ENCODE peak calls at places on chromosomes 16 and 17, in seven cellular contexts. One of them, this sample, is unnamed.

GRCh38 chr17:74924250-74924948 is at the start of gene OTOP2:
- DNase-seq in CD8-positive, alpha-beta T cell: no peak
- DNase-seq in tibial nerve: no peak
- DNase-seq in mesenchymal stem cell: no peak
- DNase-seq in aorta: peak; percentile 81
- DNase-seq in psoas muscle: no peak
- DNase-seq in GM23248: no peak
- DNase-seq in this sample: no peak

GRCh38 chr16:81275064-81275532 is 36.6 kb downstream of the BCO1 start:
- DNase-seq in CD8-positive, alpha-beta T cell: no peak
- DNase-seq in GM23248: no peak
- DNase-seq in psoas muscle: no peak
- DNase-seq in aorta: no peak
- DNase-seq in tibial nerve: no peak
- DNase-seq in mesenchymal stem cell: no peak
- DNase-seq in this sample: no peak

GRCh38 chr17:60641126-60641525 is 36.5 kb upstream of the BCAS3 start:
- DNase-seq in mesenchymal stem cell: no peak
- DNase-seq in CD8-positive, alpha-beta T cell: no peak
- DNase-seq in psoas muscle: no peak
- DNase-seq in GM23248: peak; percentile 54
- DNase-seq in tibial nerve: no peak
- DNase-seq in aorta: no peak
- DNase-seq in this sample: no peak

GRCh38 chr16:87007907-87008306 is 309.3 kb downstream of the C16orf95 start:
- DNase-seq in aorta: no peak
- DNase-seq in psoas muscle: no peak
- DNase-seq in CD8-positive, alpha-beta T cell: no peak
- DNase-seq in mesenchymal stem cell: no peak
- DNase-seq in tibial nerve: no peak
- DNase-seq in GM23248: no peak
- DNase-seq in this sample: no peak

GRCh38 chr17:76241205-76241539 is 879 bp upstream of the RNF157 start:
- DNase-seq in CD8-positive, alpha-beta T cell: no peak
- DNase-seq in mesenchymal stem cell: no peak
- DNase-seq in tibial nerve: no peak
- DNase-seq in psoas muscle: peak; percentile 46
- DNase-seq in GM23248: peak; percentile 40
- DNase-seq in aorta: no peak
- DNase-seq in this sample: no peak

GRCh38 chr16:17286443-17286842 is 184.3 kb downstream of the XYLT1 start:
- DNase-seq in CD8-positive, alpha-beta T cell: no peak
- DNase-seq in psoas muscle: no peak
- DNase-seq in tibial nerve: no peak
- DNase-seq in mesenchymal stem cell: no peak
- DNase-seq in aorta: no peak
- DNase-seq in GM23248: no peak
- DNase-seq in this sample: no peak

GRCh38 chr17:5753421-5753820 is 169.1 kb upstream of the NLRP1 start:
- DNase-seq in tibial nerve: no peak
- DNase-seq in aorta: no peak
- DNase-seq in CD8-positive, alpha-beta T cell: no peak
- DNase-seq in psoas muscle: no peak
- DNase-seq in GM23248: no peak
- DNase-seq in mesenchymal stem cell: no peak
- DNase-seq in this sample: no peak

GRCh38 chr16:11742041-11742535 is 569 bp downstream of the TXNDC11 start:
- DNase-seq in CD8-positive, alpha-beta T cell: peak; percentile 29
- DNase-seq in mesenchymal stem cell: peak; percentile 27
- DNase-seq in tibial nerve: peak; percentile 15
- DNase-seq in psoas muscle: peak; percentile 61
- DNase-seq in aorta: peak; percentile 66
- DNase-seq in GM23248: no peak
- DNase-seq in this sample: no peak

GRCh38 chr16:85803570-85803969 is 4.1 kb downstream of the COX4I1 start:
- DNase-seq in psoas muscle: no peak
- DNase-seq in tibial nerve: no peak
- DNase-seq in CD8-positive, alpha-beta T cell: no peak
- DNase-seq in aorta: no peak
- DNase-seq in GM23248: no peak
- DNase-seq in mesenchymal stem cell: no peak
- DNase-seq in this sample: no peak

GRCh38 chr17:72030067-72030899 is 90.5 kb upstream of the SOX9 start:
- DNase-seq in tibial nerve: no peak
- DNase-seq in psoas muscle: peak; percentile 37
- DNase-seq in CD8-positive, alpha-beta T cell: no peak
- DNase-seq in GM23248: peak; percentile 80
- DNase-seq in mesenchymal stem cell: peak; percentile 77
- DNase-seq in aorta: peak; percentile 50
- DNase-seq in this sample: no peak

GRCh38 chr17:65557349-65558310 is 3.8 kb downstream of the AXIN2 start:
- DNase-seq in tibial nerve: no peak
- DNase-seq in CD8-positive, alpha-beta T cell: peak; percentile 12
- DNase-seq in aorta: no peak
- DNase-seq in psoas muscle: no peak
- DNase-seq in GM23248: peak; percentile 79
- DNase-seq in mesenchymal stem cell: peak; percentile 16
- DNase-seq in this sample: no peak

GRCh38 chr17:28526381-28526780 is 20.2 kb downstream of the FOXN1 start:
- DNase-seq in psoas muscle: no peak
- DNase-seq in aorta: no peak
- DNase-seq in CD8-positive, alpha-beta T cell: no peak
- DNase-seq in mesenchymal stem cell: no peak
- DNase-seq in tibial nerve: no peak
- DNase-seq in GM23248: no peak
- DNase-seq in this sample: no peak

GRCh38 chr17:1360975-1361374 is 39.0 kb downstream of the YWHAE start:
- DNase-seq in aorta: no peak
- DNase-seq in CD8-positive, alpha-beta T cell: no peak
- DNase-seq in mesenchymal stem cell: no peak
- DNase-seq in psoas muscle: no peak
- DNase-seq in GM23248: no peak
- DNase-seq in tibial nerve: no peak
- DNase-seq in this sample: no peak

GRCh38 chr17:75720656-75721462 is at the start of gene ITGB4:
- DNase-seq in CD8-positive, alpha-beta T cell: peak; percentile 53
- DNase-seq in psoas muscle: no peak
- DNase-seq in GM23248: peak; percentile 20
- DNase-seq in tibial nerve: peak; percentile 50
- DNase-seq in mesenchymal stem cell: no peak
- DNase-seq in aorta: no peak
- DNase-seq in this sample: no peak

GRCh38 chr16:71648921-71649320 is 22.9 kb downstream of the MARVELD3 start:
- DNase-seq in CD8-positive, alpha-beta T cell: no peak
- DNase-seq in aorta: no peak
- DNase-seq in tibial nerve: no peak
- DNase-seq in mesenchymal stem cell: no peak
- DNase-seq in psoas muscle: no peak
- DNase-seq in GM23248: peak; percentile 18
- DNase-seq in this sample: no peak

GRCh38 chr17:16406742-16407674 is 8.4 kb upstream of the TRPV2 start:
- DNase-seq in tibial nerve: no peak
- DNase-seq in psoas muscle: peak; percentile 47
- DNase-seq in mesenchymal stem cell: peak; percentile 37
- DNase-seq in aorta: peak; percentile 78
- DNase-seq in GM23248: peak; percentile 49
- DNase-seq in CD8-positive, alpha-beta T cell: no peak
- DNase-seq in this sample: no peak

GRCh38 chr17:27977751-27978688 is 64.5 kb upstream of the NLK start:
- DNase-seq in aorta: no peak
- DNase-seq in CD8-positive, alpha-beta T cell: no peak
- DNase-seq in mesenchymal stem cell: no peak
- DNase-seq in GM23248: peak; percentile 16
- DNase-seq in psoas muscle: no peak
- DNase-seq in tibial nerve: no peak
- DNase-seq in this sample: no peak

GRCh38 chr16:87310610-87311009 is 6.6 kb downstream of the C16orf95 start:
- DNase-seq in aorta: no peak
- DNase-seq in psoas muscle: no peak
- DNase-seq in CD8-positive, alpha-beta T cell: no peak
- DNase-seq in tibial nerve: no peak
- DNase-seq in GM23248: no peak
- DNase-seq in mesenchymal stem cell: no peak
- DNase-seq in this sample: no peak

GRCh38 chr17:10737168-10737622 is 7.4 kb upstream of the TMEM220 start:
- DNase-seq in aorta: peak; percentile 71
- DNase-seq in tibial nerve: peak; percentile 26
- DNase-seq in psoas muscle: peak; percentile 34
- DNase-seq in mesenchymal stem cell: peak; percentile 66
- DNase-seq in GM23248: peak; percentile 83
- DNase-seq in CD8-positive, alpha-beta T cell: no peak
- DNase-seq in this sample: no peak

GRCh38 chr17:17119106-17119505 is 76.8 kb downstream of the MPRIP start:
- DNase-seq in psoas muscle: no peak
- DNase-seq in CD8-positive, alpha-beta T cell: no peak
- DNase-seq in tibial nerve: no peak
- DNase-seq in mesenchymal stem cell: no peak
- DNase-seq in GM23248: no peak
- DNase-seq in aorta: no peak
- DNase-seq in this sample: no peak

GRCh38 chr17:7355053-7355452 is at the start of gene TMEM95:
- DNase-seq in psoas muscle: no peak
- DNase-seq in tibial nerve: peak; percentile 47
- DNase-seq in GM23248: peak; percentile 54
- DNase-seq in aorta: no peak
- DNase-seq in mesenchymal stem cell: no peak
- DNase-seq in CD8-positive, alpha-beta T cell: no peak
- DNase-seq in this sample: no peak

GRCh38 chr17:82480345-82480744 is 21.8 kb downstream of the NARF start:
- DNase-seq in mesenchymal stem cell: no peak
- DNase-seq in CD8-positive, alpha-beta T cell: no peak
- DNase-seq in tibial nerve: no peak
- DNase-seq in psoas muscle: no peak
- DNase-seq in GM23248: no peak
- DNase-seq in aorta: no peak
- DNase-seq in this sample: no peak

GRCh38 chr16:22091721-22092120 is 620 bp upstream of the VWA3A start:
- DNase-seq in CD8-positive, alpha-beta T cell: no peak
- DNase-seq in GM23248: no peak
- DNase-seq in mesenchymal stem cell: no peak
- DNase-seq in tibial nerve: no peak
- DNase-seq in aorta: no peak
- DNase-seq in psoas muscle: no peak
- DNase-seq in this sample: no peak

GRCh38 chr17:22459953-22460350 is 767.6 kb downstream of the KCNJ18 start:
- DNase-seq in mesenchymal stem cell: no peak
- DNase-seq in tibial nerve: no peak
- DNase-seq in GM23248: no peak
- DNase-seq in CD8-positive, alpha-beta T cell: no peak
- DNase-seq in aorta: no peak
- DNase-seq in psoas muscle: no peak
- DNase-seq in this sample: no peak

GRCh38 chr16:3983081-3983520 is 102.6 kb upstream of the CREBBP start:
- DNase-seq in tibial nerve: peak; percentile 42
- DNase-seq in aorta: peak; percentile 77
- DNase-seq in CD8-positive, alpha-beta T cell: peak; percentile 9
- DNase-seq in mesenchymal stem cell: peak; percentile 67
- DNase-seq in GM23248: peak; percentile 67
- DNase-seq in psoas muscle: peak; percentile 68
- DNase-seq in this sample: no peak

GRCh38 chr17:79374807-79375206 is 236.0 kb downstream of the RBFOX3 start:
- DNase-seq in aorta: no peak
- DNase-seq in GM23248: no peak
- DNase-seq in mesenchymal stem cell: no peak
- DNase-seq in CD8-positive, alpha-beta T cell: no peak
- DNase-seq in psoas muscle: no peak
- DNase-seq in tibial nerve: no peak
- DNase-seq in this sample: no peak

DNA sequence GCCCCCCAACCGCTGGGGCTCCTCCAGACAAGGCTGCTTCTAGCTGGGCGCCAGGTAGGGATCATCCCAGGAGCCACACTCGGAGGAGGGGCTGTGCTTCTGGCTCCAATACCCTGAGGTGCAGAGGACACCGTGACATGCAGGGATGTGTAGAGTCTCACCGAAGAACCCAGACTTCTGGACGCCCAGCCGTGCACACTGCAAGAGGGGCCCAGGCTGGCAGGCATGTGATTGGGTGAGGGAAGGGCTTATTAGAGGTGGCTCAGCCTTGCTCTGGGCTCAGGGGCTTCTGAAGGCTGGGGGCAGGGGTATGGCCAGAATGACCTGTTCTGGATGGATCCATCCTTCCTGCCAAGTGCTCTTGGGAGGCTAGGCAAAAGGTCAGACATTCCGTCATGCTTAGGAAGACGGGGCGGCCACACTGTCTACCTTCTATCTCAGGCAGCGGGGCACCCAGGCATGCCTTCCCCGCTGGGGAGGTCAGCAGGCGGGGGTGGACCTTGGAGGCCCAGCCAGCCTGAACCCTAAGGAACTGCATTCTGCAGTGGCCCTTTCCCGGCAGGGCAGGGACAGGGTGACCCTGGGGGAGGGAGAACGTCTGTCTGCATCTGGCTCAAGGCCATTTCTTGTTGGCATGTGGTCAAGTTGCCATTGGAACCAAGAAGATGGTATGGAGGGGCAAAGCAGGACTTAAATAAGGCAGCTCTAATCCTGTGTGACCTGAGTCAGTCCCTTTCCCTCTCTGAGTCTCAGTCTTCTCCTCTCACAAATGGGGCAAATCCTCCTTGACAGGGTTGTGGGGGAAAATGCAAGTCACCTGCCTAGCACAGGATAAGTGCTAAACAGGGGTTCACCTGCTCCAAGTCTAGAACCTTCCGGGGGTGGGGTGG is 5.8 kb upstream of the ADGRG1 start:
- DNase-seq in mesenchymal stem cell: no peak
- DNase-seq in tibial nerve: no peak
- DNase-seq in CD8-positive, alpha-beta T cell: no peak
- DNase-seq in aorta: peak; percentile 28
- DNase-seq in psoas muscle: no peak
- DNase-seq in GM23248: no peak
- DNase-seq in this sample: no peak
- H3K4me1 ChIP-seq in mesenchymal stem cell: peaks cover 67% of the 10 kb centered on the region
- H3K4me1 ChIP-seq in tibial nerve: peaks cover 13% of the 10 kb centered on the region
- H3K4me1 ChIP-seq in CD8-positive, alpha-beta T cell: peaks cover 3% of the 10 kb centered on the region
- H3K4me1 ChIP-seq in aorta: no peaks in the 10 kb centered on the region
- H3K4me1 ChIP-seq in psoas muscle: no peaks in the 10 kb centered on the region
- H3K4me1 ChIP-seq in GM23248: peaks cover 6% of the 10 kb centered on the region
- H3K4me1 ChIP-seq in this sample: peaks cover 94% of the 10 kb centered on the region

GRCh38 chr16:30743690-30744089 is 4.5 kb upstream of the PHKG2 start:
- DNase-seq in aorta: no peak
- DNase-seq in mesenchymal stem cell: no peak
- DNase-seq in GM23248: no peak
- DNase-seq in CD8-positive, alpha-beta T cell: no peak
- DNase-seq in psoas muscle: peak; percentile 56
- DNase-seq in tibial nerve: no peak
- DNase-seq in this sample: no peak
- H3K4me1 ChIP-seq in aorta: peaks cover 2% of the 10 kb centered on the region
- H3K4me1 ChIP-seq in mesenchymal stem cell: peaks cover 12% of the 10 kb centered on the region
- H3K4me1 ChIP-seq in GM23248: peaks cover 34% of the 10 kb centered on the region
- H3K4me1 ChIP-seq in CD8-positive, alpha-beta T cell: peaks cover 6% of the 10 kb centered on the region
- H3K4me1 ChIP-seq in psoas muscle: no peaks in the 10 kb centered on the region
- H3K4me1 ChIP-seq in tibial nerve: no peaks in the 10 kb centered on the region
- H3K4me1 ChIP-seq in this sample: peaks cover 20% of the 10 kb centered on the region

GRCh38 chr17:49819118-49819517 is 28.8 kb downstream of the TAC4 start:
- DNase-seq in tibial nerve: no peak
- DNase-seq in CD8-positive, alpha-beta T cell: no peak
- DNase-seq in mesenchymal stem cell: no peak
- DNase-seq in psoas muscle: no peak
- DNase-seq in GM23248: no peak
- DNase-seq in aorta: no peak
- DNase-seq in this sample: no peak
- H3K4me1 ChIP-seq in tibial nerve: peaks cover 27% of the 10 kb centered on the region
- H3K4me1 ChIP-seq in CD8-positive, alpha-beta T cell: peaks cover 79% of the 10 kb centered on the region
- H3K4me1 ChIP-seq in mesenchymal stem cell: peaks cover 2% of the 10 kb centered on the region
- H3K4me1 ChIP-seq in psoas muscle: peaks cover 33% of the 10 kb centered on the region
- H3K4me1 ChIP-seq in GM23248: peaks cover 30% of the 10 kb centered on the region
- H3K4me1 ChIP-seq in aorta: no peaks in the 10 kb centered on the region
- H3K4me1 ChIP-seq in this sample: peaks cover 52% of the 10 kb centered on the region

GRCh38 chr17:80843741-80844156 is 147.9 kb upstream of the CHMP6 start:
- DNase-seq in psoas muscle: no peak
- DNase-seq in aorta: no peak
- DNase-seq in CD8-positive, alpha-beta T cell: no peak
- DNase-seq in GM23248: no peak
- DNase-seq in tibial nerve: no peak
- DNase-seq in mesenchymal stem cell: no peak
- DNase-seq in this sample: no peak
- H3K4me1 ChIP-seq in psoas muscle: peaks cover 23% of the 10 kb centered on the region
- H3K4me1 ChIP-seq in aorta: no peaks in the 10 kb centered on the region
- H3K4me1 ChIP-seq in CD8-positive, alpha-beta T cell: peaks cover 24% of the 10 kb centered on the region
- H3K4me1 ChIP-seq in GM23248: no peaks in the 10 kb centered on the region
- H3K4me1 ChIP-seq in tibial nerve: no peaks in the 10 kb centered on the region
- H3K4me1 ChIP-seq in mesenchymal stem cell: peaks cover 19% of the 10 kb centered on the region
- H3K4me1 ChIP-seq in this sample: no peaks in the 10 kb centered on the region